ENCODE peak calls at places on chromosomes 11 and 22, in ten cellular contexts. H is stimulated activated effector memory CD8-positive, alpha-beta T cell treated with anti-CD3 and anti-CD28 coated beads, Interleukin-12 subunit alpha, Interleukin-12 subunit beta, amount 100 ng/mL, for 72 hours; P is IMR-90; R is globus pallidus; D is dermis blood vessel endothelial cell; O is iPS-NIHi11; K is GM12878; L is CD8-positive, alpha-beta memory T cell; Y is SW 1271; V is activated B cell treated with CpG ODN at 0.5 μM for 24 hours. J is an unnamed sample.

GRCh38 chr11:47083913-47084312 is 92.8 kb downstream of the ARFGAP2 start:
- DNase-seq in Y (no peak), D (no peak), V (no peak), O (no peak), K (peak; percentile 13), R (no peak), H (no peak), P (peak; percentile 81), L (no peak), J (no peak)

GRCh38 chr22:46007003-46007847 is 30.3 kb upstream of the WNT7B start:
- DNase-seq in H (no peak), K (no peak), D (peak; percentile 81), L (no peak), P (peak; percentile 72), R (no peak), V (no peak), Y (peak; percentile 26), O (no peak), J (peak; percentile 84)

GRCh38 chr11:57638005-57638760 is 11.5 kb downstream of the YPEL4 start:
- DNase-seq in K (no peak), V (no peak), Y (peak; percentile 80), P (peak; percentile 84), L (no peak), R (peak; percentile 55), D (peak; percentile 86), O (peak; percentile 97), H (no peak), J (peak; percentile 88)

GRCh38 chr11:79026803-79027445 is 413.9 kb downstream of the TENM4 start:
- DNase-seq in K (no peak), H (no peak), P (peak; percentile 51), V (no peak), R (no peak), L (no peak), O (no peak), D (no peak), Y (no peak), J (no peak)

GRCh38 chr11:112161012-112161411 is 2.9 kb downstream of the IL18 start:
- DNase-seq in P (no peak), H (no peak), Y (no peak), K (no peak), D (no peak), L (no peak), O (no peak), R (no peak), V (no peak), J (no peak)

GRCh38 chr11:75721852-75722668 is 4.4 kb downstream of the MOGAT2 start:
- DNase-seq in Y (no peak), L (no peak), D (no peak), R (no peak), V (no peak), P (no peak), K (no peak), H (no peak), O (no peak), J (no peak)

GRCh38 chr11:84384637-84385227 is 1098.6 kb upstream of the CCDC90B start:
- DNase-seq in Y (no peak), K (no peak), D (peak; percentile 33), V (no peak), O (peak; percentile 44), P (peak; percentile 34), R (peak; percentile 76), L (no peak), H (no peak), J (peak; percentile 37)

GRCh38 chr22:25775501-25775900 is 33.5 kb downstream of the MYO18B start:
- DNase-seq in D (peak; percentile 26), K (no peak), H (no peak), O (peak; percentile 64), L (no peak), R (no peak), Y (no peak), V (no peak), P (peak; percentile 21), J (no peak)

GRCh38 chr11:124470516-124471231 is 25.2 kb upstream of the OR8B8 start:
- DNase-seq in P (no peak), R (no peak), Y (no peak), K (no peak), O (no peak), D (peak; percentile 9), V (no peak), H (no peak), L (no peak), J (no peak)